ENCODE peak calls at places on chromosome 6, in six cellular contexts. One of them, this sample, is unnamed.

GRCh38 chr6:16760536-16761468 is at the start of gene ATXN1:
- DNase-seq in neuronal stem cell: peak; percentile 55
- DNase-seq in trophoblast cell: peak; percentile 62
- DNase-seq in H9: peak; percentile 54
- DNase-seq in mesenchymal stem cell: peak; percentile 90
- DNase-seq in H1: peak; percentile 65
- DNase-seq in this sample: peak; percentile 65

GRCh38 chr6:51719297-51719696 is 368.1 kb downstream of the PKHD1 start:
- DNase-seq in neuronal stem cell: no peak
- DNase-seq in trophoblast cell: no peak
- DNase-seq in H9: no peak
- DNase-seq in mesenchymal stem cell: no peak
- DNase-seq in H1: no peak
- DNase-seq in this sample: no peak

GRCh38 chr6:7978736-7979135 is 68.1 kb upstream of the TXNDC5 start:
- DNase-seq in neuronal stem cell: peak; percentile 76
- DNase-seq in trophoblast cell: no peak
- DNase-seq in H9: no peak
- DNase-seq in mesenchymal stem cell: no peak
- DNase-seq in H1: no peak
- DNase-seq in this sample: no peak

GRCh38 chr6:52858416-52858815 is 17.8 kb upstream of the GSTA5 start:
- DNase-seq in neuronal stem cell: no peak
- DNase-seq in trophoblast cell: no peak
- DNase-seq in H9: no peak
- DNase-seq in mesenchymal stem cell: no peak
- DNase-seq in H1: no peak
- DNase-seq in this sample: no peak

GRCh38 chr6:25511386-25511785 is 140.6 kb upstream of the SCGN start:
- DNase-seq in neuronal stem cell: no peak
- DNase-seq in trophoblast cell: no peak
- DNase-seq in H9: no peak
- DNase-seq in mesenchymal stem cell: no peak
- DNase-seq in H1: no peak
- DNase-seq in this sample: no peak

GRCh38 chr6:7254980-7255825 is 57.8 kb downstream of the SSR1 start:
- DNase-seq in neuronal stem cell: no peak
- DNase-seq in trophoblast cell: no peak
- DNase-seq in H9: no peak
- DNase-seq in mesenchymal stem cell: no peak
- DNase-seq in H1: no peak
- DNase-seq in this sample: no peak

GRCh38 chr6:169774347-169774746 is 22.9 kb downstream of the ERMARD start:
- DNase-seq in neuronal stem cell: no peak
- DNase-seq in trophoblast cell: no peak
- DNase-seq in H9: no peak
- DNase-seq in mesenchymal stem cell: no peak
- DNase-seq in H1: no peak
- DNase-seq in this sample: no peak

GRCh38 chr6:15916581-15916980 is 212.3 kb upstream of the MYLIP start:
- DNase-seq in neuronal stem cell: no peak
- DNase-seq in trophoblast cell: no peak
- DNase-seq in H9: no peak
- DNase-seq in mesenchymal stem cell: no peak
- DNase-seq in H1: no peak
- DNase-seq in this sample: no peak

GRCh38 chr6:158834675-158835385 is 15.7 kb upstream of the EZR start:
- DNase-seq in neuronal stem cell: no peak
- DNase-seq in trophoblast cell: no peak
- DNase-seq in H9: no peak
- DNase-seq in mesenchymal stem cell: no peak
- DNase-seq in H1: no peak
- DNase-seq in this sample: no peak

GRCh38 chr6:98724537-98724936 is 109.8 kb upstream of the POU3F2 start:
- DNase-seq in neuronal stem cell: peak; percentile 8
- DNase-seq in trophoblast cell: no peak
- DNase-seq in H9: no peak
- DNase-seq in mesenchymal stem cell: no peak
- DNase-seq in H1: no peak
- DNase-seq in this sample: no peak

GRCh38 chr6:5766260-5766659 is 240.5 kb downstream of the NRN1 start:
- DNase-seq in neuronal stem cell: no peak
- DNase-seq in trophoblast cell: no peak
- DNase-seq in H9: peak; percentile 30
- DNase-seq in mesenchymal stem cell: peak; percentile 10
- DNase-seq in H1: no peak
- DNase-seq in this sample: no peak

GRCh38 chr6:41695825-41696224 is 39.6 kb downstream of the TFEB start:
- DNase-seq in neuronal stem cell: no peak
- DNase-seq in trophoblast cell: no peak
- DNase-seq in H9: no peak
- DNase-seq in mesenchymal stem cell: no peak
- DNase-seq in H1: no peak
- DNase-seq in this sample: no peak

GRCh38 chr6:125340946-125341345 is 39.2 kb upstream of the HDDC2 start:
- DNase-seq in neuronal stem cell: no peak
- DNase-seq in trophoblast cell: no peak
- DNase-seq in H9: no peak
- DNase-seq in mesenchymal stem cell: no peak
- DNase-seq in H1: no peak
- DNase-seq in this sample: no peak

GRCh38 chr6:139336994-139337393 is 37.5 kb downstream of the CITED2 start:
- DNase-seq in neuronal stem cell: no peak
- DNase-seq in trophoblast cell: no peak
- DNase-seq in H9: no peak
- DNase-seq in mesenchymal stem cell: no peak
- DNase-seq in H1: no peak
- DNase-seq in this sample: no peak

GRCh38 chr6:134482585-134483346 is 164.9 kb upstream of the SGK1 start:
- DNase-seq in neuronal stem cell: no peak
- DNase-seq in trophoblast cell: no peak
- DNase-seq in H9: no peak
- DNase-seq in mesenchymal stem cell: no peak
- DNase-seq in H1: no peak
- DNase-seq in this sample: no peak

GRCh38 chr6:93580441-93580840 is 161.1 kb upstream of the EPHA7 start:
- DNase-seq in neuronal stem cell: no peak
- DNase-seq in trophoblast cell: no peak
- DNase-seq in H9: no peak
- DNase-seq in mesenchymal stem cell: no peak
- DNase-seq in H1: no peak
- DNase-seq in this sample: no peak

GRCh38 chr6:43055966-43056365 is 2.3 kb upstream of the CUL7 start:
- DNase-seq in neuronal stem cell: no peak
- DNase-seq in trophoblast cell: peak; percentile 95
- DNase-seq in H9: no peak
- DNase-seq in mesenchymal stem cell: no peak
- DNase-seq in H1: no peak
- DNase-seq in this sample: no peak

GRCh38 chr6:118705799-118706481 is 54.5 kb upstream of the CEP85L start:
- DNase-seq in neuronal stem cell: peak; percentile 41
- DNase-seq in trophoblast cell: peak; percentile 55
- DNase-seq in H9: peak; percentile 64
- DNase-seq in mesenchymal stem cell: peak; percentile 60
- DNase-seq in H1: no peak
- DNase-seq in this sample: peak; percentile 36

GRCh38 chr6:125197795-125198269 is 44.3 kb downstream of the TPD52L1 start:
- DNase-seq in neuronal stem cell: no peak
- DNase-seq in trophoblast cell: no peak
- DNase-seq in H9: no peak
- DNase-seq in mesenchymal stem cell: peak; percentile 69
- DNase-seq in H1: no peak
- DNase-seq in this sample: peak; percentile 31

GRCh38 chr6:51959744-51960383 is 127.5 kb downstream of the PKHD1 start:
- DNase-seq in neuronal stem cell: peak; percentile 76
- DNase-seq in trophoblast cell: peak; percentile 76
- DNase-seq in H9: peak; percentile 77
- DNase-seq in mesenchymal stem cell: peak; percentile 51
- DNase-seq in H1: peak; percentile 85
- DNase-seq in this sample: peak; percentile 59

GRCh38 chr6:64520050-64520449 is 884.4 kb downstream of the PHF3 start:
- DNase-seq in neuronal stem cell: no peak
- DNase-seq in trophoblast cell: peak; percentile 0
- DNase-seq in H9: no peak
- DNase-seq in mesenchymal stem cell: peak; percentile 95
- DNase-seq in H1: no peak
- DNase-seq in this sample: peak; percentile 95

GRCh38 chr6:106512048-106512957 is 117.0 kb downstream of the RTN4IP1 start:
- DNase-seq in neuronal stem cell: peak; percentile 36
- DNase-seq in trophoblast cell: no peak
- DNase-seq in H9: peak; percentile 55
- DNase-seq in mesenchymal stem cell: peak; percentile 78
- DNase-seq in H1: peak; percentile 79
- DNase-seq in this sample: no peak

GRCh38 chr6:44528716-44529115 is 141.2 kb downstream of the CDC5L start:
- DNase-seq in neuronal stem cell: no peak
- DNase-seq in trophoblast cell: no peak
- DNase-seq in H9: peak; percentile 8
- DNase-seq in mesenchymal stem cell: no peak
- DNase-seq in H1: no peak
- DNase-seq in this sample: no peak

GRCh38 chr6:40715501-40716403 is 128.6 kb upstream of the LRFN2 start:
- DNase-seq in neuronal stem cell: no peak
- DNase-seq in trophoblast cell: no peak
- DNase-seq in H9: no peak
- DNase-seq in mesenchymal stem cell: no peak
- DNase-seq in H1: no peak
- DNase-seq in this sample: no peak

GRCh38 chr6:54391577-54391976 is 83.3 kb downstream of the TINAG start:
- DNase-seq in neuronal stem cell: no peak
- DNase-seq in trophoblast cell: no peak
- DNase-seq in H9: no peak
- DNase-seq in mesenchymal stem cell: no peak
- DNase-seq in H1: no peak
- DNase-seq in this sample: no peak

GRCh38 chr6:161115468-161115867 is 123.9 kb downstream of the MAP3K4 start:
- DNase-seq in neuronal stem cell: no peak
- DNase-seq in trophoblast cell: no peak
- DNase-seq in H9: no peak
- DNase-seq in mesenchymal stem cell: no peak
- DNase-seq in H1: no peak
- DNase-seq in this sample: no peak

GRCh38 chr6:137241481-137242011 is 22.4 kb upstream of the IFNGR1 start:
- DNase-seq in neuronal stem cell: no peak
- DNase-seq in trophoblast cell: peak; percentile 68
- DNase-seq in H9: no peak
- DNase-seq in mesenchymal stem cell: no peak
- DNase-seq in H1: no peak
- DNase-seq in this sample: peak; percentile 46

GRCh38 chr6:125835221-125835744 is 44.5 kb downstream of the NCOA7 start:
- DNase-seq in neuronal stem cell: no peak
- DNase-seq in trophoblast cell: no peak
- DNase-seq in H9: no peak
- DNase-seq in mesenchymal stem cell: peak; percentile 65
- DNase-seq in H1: no peak
- DNase-seq in this sample: peak; percentile 75

GRCh38 chr6:138400326-138400725 is 3.7 kb upstream of the HEBP2 start:
- DNase-seq in neuronal stem cell: no peak
- DNase-seq in trophoblast cell: no peak
- DNase-seq in H9: no peak
- DNase-seq in mesenchymal stem cell: peak; percentile 57
- DNase-seq in H1: no peak
- DNase-seq in this sample: peak; percentile 64

GRCh38 chr6:168964138-168964892 is 289.3 kb downstream of the THBS2 start:
- DNase-seq in neuronal stem cell: no peak
- DNase-seq in trophoblast cell: peak; percentile 81
- DNase-seq in H9: no peak
- DNase-seq in mesenchymal stem cell: no peak
- DNase-seq in H1: no peak
- DNase-seq in this sample: no peak

GRCh38 chr6:67394254-67394653 is 1240.8 kb upstream of the ADGRB3 start:
- DNase-seq in neuronal stem cell: no peak
- DNase-seq in trophoblast cell: no peak
- DNase-seq in H9: no peak
- DNase-seq in mesenchymal stem cell: no peak
- DNase-seq in H1: no peak
- DNase-seq in this sample: no peak
- H4K91ac ChIP-seq in neuronal stem cell: no peak overlapping the region
- H4K91ac ChIP-seq in trophoblast cell: no peak overlapping the region
- H4K91ac ChIP-seq in H9: no peak overlapping the region
- H4K91ac ChIP-seq in mesenchymal stem cell: no peak overlapping the region
- H4K91ac ChIP-seq in H1: no peak overlapping the region
- H4K91ac ChIP-seq in this sample: no peak overlapping the region

DNA sequence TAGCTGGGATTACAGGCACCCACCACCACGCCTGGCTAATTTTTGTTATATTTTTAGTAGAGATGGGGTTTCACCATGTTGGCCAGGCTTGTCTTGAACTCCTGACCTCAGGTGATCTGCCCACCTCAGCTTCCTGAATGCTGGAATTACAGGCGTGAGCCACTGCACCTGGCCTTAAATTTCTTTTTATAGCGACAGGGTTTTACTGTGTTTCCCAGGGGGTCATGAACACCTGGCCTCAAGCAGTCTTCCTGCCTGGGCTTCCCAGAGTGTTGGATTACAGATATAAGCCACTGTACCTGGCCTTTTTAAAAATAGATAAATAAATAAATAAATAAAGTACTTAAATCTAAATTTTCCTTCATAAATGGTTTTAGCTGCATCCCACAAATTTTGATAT is 57.5 kb downstream of the LIN28B start:
- DNase-seq in neuronal stem cell: no peak
- DNase-seq in trophoblast cell: no peak
- DNase-seq in H9: peak; percentile 54
- DNase-seq in mesenchymal stem cell: no peak
- DNase-seq in H1: no peak
- DNase-seq in this sample: no peak
- H4K91ac ChIP-seq in neuronal stem cell: no peak overlapping the region
- H4K91ac ChIP-seq in trophoblast cell: no peak overlapping the region
- H4K91ac ChIP-seq in H9: no peak overlapping the region
- H4K91ac ChIP-seq in mesenchymal stem cell: no peak overlapping the region
- H4K91ac ChIP-seq in H1: no peak overlapping the region
- H4K91ac ChIP-seq in this sample: no peak overlapping the region

GRCh38 chr6:108746841-108747575 is 101.2 kb upstream of the ARMC2 start:
- DNase-seq in neuronal stem cell: no peak
- DNase-seq in trophoblast cell: no peak
- DNase-seq in H9: no peak
- DNase-seq in mesenchymal stem cell: no peak
- DNase-seq in H1: no peak
- DNase-seq in this sample: no peak
- H4K91ac ChIP-seq in neuronal stem cell: no peak overlapping the region
- H4K91ac ChIP-seq in trophoblast cell: peak overlapping the region; percentile 86
- H4K91ac ChIP-seq in H9: no peak overlapping the region
- H4K91ac ChIP-seq in mesenchymal stem cell: no peak overlapping the region
- H4K91ac ChIP-seq in H1: no peak overlapping the region
- H4K91ac ChIP-seq in this sample: no peak overlapping the region

DNA sequence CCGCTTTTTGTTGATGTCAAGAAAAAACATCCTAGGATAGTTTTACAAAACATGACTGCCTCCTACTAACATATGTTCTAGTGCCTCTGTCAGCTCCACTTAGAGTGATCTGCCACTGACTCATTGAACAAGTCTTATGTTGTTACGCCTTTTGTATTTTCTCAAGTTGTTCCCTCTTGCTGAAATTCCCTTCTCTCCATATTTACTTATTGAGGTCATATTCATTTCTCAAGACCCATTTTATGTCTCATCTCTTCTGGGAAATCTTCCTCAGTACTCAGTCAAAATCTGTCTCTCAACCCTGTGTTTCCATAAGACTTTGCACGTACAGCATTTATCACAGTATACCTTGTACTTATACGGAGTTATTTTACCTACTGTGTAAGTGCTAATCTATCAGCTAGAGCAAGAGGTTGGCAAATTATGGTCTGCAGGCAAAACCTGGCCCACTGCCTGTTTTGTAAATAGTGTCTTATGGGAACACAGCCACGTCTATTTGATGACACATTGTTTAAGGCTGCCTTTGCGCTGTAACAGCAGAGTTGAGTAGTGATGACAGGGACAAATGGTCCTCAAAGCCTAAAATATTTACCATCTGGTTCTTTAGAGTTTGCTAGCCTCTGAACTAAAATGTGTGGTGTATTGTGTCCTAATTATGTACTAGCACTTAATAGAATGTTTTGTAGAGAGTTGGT is 83.4 kb downstream of the ADGRB3 start:
- DNase-seq in neuronal stem cell: no peak
- DNase-seq in trophoblast cell: no peak
- DNase-seq in H9: no peak
- DNase-seq in mesenchymal stem cell: peak; percentile 59
- DNase-seq in H1: no peak
- DNase-seq in this sample: no peak
- H4K91ac ChIP-seq in neuronal stem cell: no peak overlapping the region
- H4K91ac ChIP-seq in trophoblast cell: no peak overlapping the region
- H4K91ac ChIP-seq in H9: no peak overlapping the region
- H4K91ac ChIP-seq in mesenchymal stem cell: no peak overlapping the region
- H4K91ac ChIP-seq in H1: no peak overlapping the region
- H4K91ac ChIP-seq in this sample: no peak overlapping the region

This sample was measured in IMR-90.